ENCODE peak calls at places on chromosomes 1 and 21, in six cellular contexts. X is neuronal stem cell, V is mesendoderm, E is mesenchymal stem cell, F is IMR-90, B is H1. U is an unnamed sample.

GRCh38 chr1:221565718-221566117 is 176.2 kb downstream of the DUSP10 start:
- DNase-seq in X (no peak), V (no peak), E (no peak), F (no peak), B (no peak), U (no peak)

GRCh38 chr1:10909697-10910489 is 102.6 kb upstream of the TARDBP start:
- DNase-seq in X (no peak), V (peak; percentile 74), E (no peak), F (no peak), B (peak; percentile 95), U (peak; percentile 80)

GRCh38 chr1:155017021-155017945 is 14.7 kb downstream of the ZBTB7B start:
- DNase-seq in X (peak; percentile 87), V (peak; percentile 99), E (peak; percentile 89), F (peak; percentile 83), B (peak; percentile 92), U (peak; percentile 94)

GRCh38 chr1:243930822-243931671 is 81.0 kb upstream of the AKT3 start:
- DNase-seq in X (peak; percentile 81), V (peak; percentile 86), E (peak; percentile 34), F (no peak), B (peak; percentile 63), U (peak; percentile 57)

GRCh38 chr1:43252225-43252624 is 17.6 kb upstream of the TMEM125 start:
- DNase-seq in X (no peak), V (no peak), E (no peak), F (no peak), B (no peak), U (no peak)

GRCh38 chr1:26874896-26875295 is 11.9 kb downstream of the SFN start:
- DNase-seq in X (peak; percentile 73), V (peak; percentile 58), E (no peak), F (no peak), B (no peak), U (no peak)

GRCh38 chr21:35683620-35684019 is 376.7 kb downstream of the SETD4 start:
- DNase-seq in X (no peak), V (no peak), E (no peak), F (no peak), B (no peak), U (no peak)

GRCh38 chr1:36924282-36924791 is 110.0 kb downstream of the GRIK3 start:
- DNase-seq in X (peak; percentile 93), V (peak; percentile 86), E (no peak), F (peak; percentile 18), B (peak; percentile 94), U (peak; percentile 84)

GRCh38 chr1:47624531-47624930 is 186.7 kb downstream of the FOXD2 start:
- DNase-seq in X (no peak), V (peak; percentile 86), E (no peak), F (no peak), B (peak; percentile 55), U (peak; percentile 81)

GRCh38 chr1:158952416-158952815 is 21.1 kb downstream of the PYHIN1 start:
- DNase-seq in X (no peak), V (no peak), E (no peak), F (no peak), B (no peak), U (no peak)

GRCh38 chr21:35102488-35103407 is 53.6 kb upstream of the RUNX1 start:
- DNase-seq in X (no peak), V (no peak), E (peak; percentile 75), F (peak; percentile 33), B (no peak), U (no peak)

GRCh38 chr1:111463029-111463683 is 10.6 kb upstream of the C1orf162 start:
- DNase-seq in X (no peak), V (no peak), E (peak; percentile 55), F (peak; percentile 84), B (no peak), U (no peak)

GRCh38 chr1:243264718-243265117 is 8.9 kb downstream of the SDCCAG8 start:
- DNase-seq in X (no peak), V (peak; percentile 54), E (peak; percentile 95), F (peak; percentile 91), B (no peak), U (no peak)

GRCh38 chr1:9009438-9010366 is 16.5 kb downstream of the SLC2A7 start:
- DNase-seq in X (no peak), V (peak; percentile 88), E (peak; percentile 49), F (peak; percentile 28), B (peak; percentile 93), U (peak; percentile 92)

GRCh38 chr1:202967684-202968281 is 726 bp upstream of the CYB5R1 start:
- DNase-seq in X (no peak), V (peak; percentile 21), E (no peak), F (no peak), B (no peak), U (no peak)

GRCh38 chr1:223678841-223679240 is 13.3 kb upstream of the CAPN8 start:
- DNase-seq in X (no peak), V (no peak), E (no peak), F (no peak), B (no peak), U (no peak)

GRCh38 chr1:183218039-183218618 is 32.1 kb downstream of the LAMC2 start:
- DNase-seq in X (no peak), V (no peak), E (no peak), F (peak; percentile 11), B (no peak), U (no peak)

GRCh38 chr1:183180213-183180612 is 5.9 kb upstream of the LAMC2 start:
- DNase-seq in X (no peak), V (no peak), E (peak; percentile 63), F (peak; percentile 85), B (no peak), U (no peak)

GRCh38 chr1:94602802-94603625 is 61.5 kb upstream of the F3 start:
- DNase-seq in X (no peak), V (no peak), E (peak; percentile 91), F (peak; percentile 68), B (no peak), U (no peak)

GRCh38 chr1:66730462-66730861 is 21.8 kb upstream of the DYNLT5 start:
- DNase-seq in X (no peak), V (no peak), E (no peak), F (no peak), B (no peak), U (peak; percentile 50)

GRCh38 chr1:66723985-66724384 is 28.3 kb upstream of the DYNLT5 start:
- DNase-seq in X (no peak), V (no peak), E (no peak), F (peak; percentile 72), B (no peak), U (no peak)

GRCh38 chr1:66728021-66728420 is 24.2 kb upstream of the DYNLT5 start:
- DNase-seq in X (no peak), V (no peak), E (peak; percentile 13), F (peak; percentile 53), B (no peak), U (no peak)

GRCh38 chr1:66729130-66729922 is 22.9 kb upstream of the DYNLT5 start:
- DNase-seq in X (no peak), V (no peak), E (no peak), F (no peak), B (no peak), U (no peak)

DNA sequence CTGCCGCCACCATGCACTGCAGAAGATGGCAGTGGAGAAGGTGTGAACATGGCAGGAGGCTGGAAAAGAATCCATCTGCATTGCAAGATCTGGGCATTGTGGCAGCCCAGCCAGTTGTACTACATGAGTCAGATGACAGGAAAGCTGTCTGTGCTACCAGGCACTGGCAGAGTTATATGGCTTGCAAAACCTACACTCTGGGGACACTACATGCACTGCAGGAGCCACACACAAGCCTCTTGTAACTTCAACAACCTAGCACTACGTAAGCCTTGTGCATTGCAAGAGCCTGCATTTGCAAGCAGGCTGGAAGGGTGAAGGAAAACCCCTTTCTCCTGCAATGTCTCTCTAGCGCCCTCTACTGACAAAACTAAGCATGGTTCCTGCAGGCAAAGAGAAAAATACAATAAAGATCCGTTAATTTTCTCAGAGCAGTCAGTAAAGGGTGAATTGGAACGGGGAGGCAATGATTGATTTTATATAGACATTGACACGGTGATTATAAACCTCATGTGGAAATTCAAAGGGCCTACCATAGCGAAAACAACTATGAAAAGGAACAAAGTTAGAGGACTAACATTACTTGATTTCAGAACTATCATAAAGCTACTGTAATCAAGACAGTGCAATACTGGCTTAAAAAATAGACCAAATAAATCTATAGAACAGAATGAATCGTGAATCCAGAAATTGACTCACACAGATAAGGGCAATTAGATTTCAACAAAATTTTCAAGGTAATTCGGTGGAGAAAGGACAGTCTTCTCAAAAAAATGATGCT is 26.2 kb upstream of the DYNLT5 start:
- DNase-seq in X (peak; percentile 66), V (peak; percentile 82), E (peak; percentile 90), F (peak; percentile 81), B (peak; percentile 68), U (peak; percentile 72)
- H3K23ac ChIP-seq in X (peak overlapping the region; percentile 8), V (no peak overlapping the region), E (no peak overlapping the region), F (no peak overlapping the region), B (no peak overlapping the region), U (no peak overlapping the region)

GRCh38 chr1:214004795-214005194 is 17.0 kb downstream of the PROX1 start:
- DNase-seq in X (no peak), V (no peak), E (no peak), F (no peak), B (no peak), U (no peak)
- H3K23ac ChIP-seq in X (no peak overlapping the region), V (no peak overlapping the region), E (no peak overlapping the region), F (no peak overlapping the region), B (no peak overlapping the region), U (no peak overlapping the region)

GRCh38 chr1:34165422-34165921 is 442 bp upstream of the CSMD2 start:
- DNase-seq in X (no peak), V (peak; percentile 81), E (no peak), F (no peak), B (peak; percentile 59), U (peak; percentile 51)
- H3K23ac ChIP-seq in X (no peak overlapping the region), V (peak overlapping the region; percentile 36), E (no peak overlapping the region), F (no peak overlapping the region), B (no peak overlapping the region), U (no peak overlapping the region)

GRCh38 chr1:167711797-167712196 is 10.0 kb upstream of the MPZL1 start:
- DNase-seq in X (no peak), V (no peak), E (no peak), F (no peak), B (no peak), U (no peak)

GRCh38 chr1:167714851-167715652 is 6.7 kb upstream of the MPZL1 start:
- DNase-seq in X (peak; percentile 93), V (peak; percentile 88), E (peak; percentile 93), F (peak; percentile 83), B (peak; percentile 95), U (peak; percentile 85)

GRCh38 chr1:167714098-167714850 is 7.5 kb upstream of the MPZL1 start:
- DNase-seq in X (peak; percentile 93), V (peak; percentile 89), E (peak; percentile 88), F (no peak), B (peak; percentile 99), U (peak; percentile 86)

GRCh38 chr1:167715653-167716302 is 6.0 kb upstream of the MPZL1 start:
- DNase-seq in X (no peak), V (no peak), E (no peak), F (peak; percentile 10), B (no peak), U (no peak)

DNA sequence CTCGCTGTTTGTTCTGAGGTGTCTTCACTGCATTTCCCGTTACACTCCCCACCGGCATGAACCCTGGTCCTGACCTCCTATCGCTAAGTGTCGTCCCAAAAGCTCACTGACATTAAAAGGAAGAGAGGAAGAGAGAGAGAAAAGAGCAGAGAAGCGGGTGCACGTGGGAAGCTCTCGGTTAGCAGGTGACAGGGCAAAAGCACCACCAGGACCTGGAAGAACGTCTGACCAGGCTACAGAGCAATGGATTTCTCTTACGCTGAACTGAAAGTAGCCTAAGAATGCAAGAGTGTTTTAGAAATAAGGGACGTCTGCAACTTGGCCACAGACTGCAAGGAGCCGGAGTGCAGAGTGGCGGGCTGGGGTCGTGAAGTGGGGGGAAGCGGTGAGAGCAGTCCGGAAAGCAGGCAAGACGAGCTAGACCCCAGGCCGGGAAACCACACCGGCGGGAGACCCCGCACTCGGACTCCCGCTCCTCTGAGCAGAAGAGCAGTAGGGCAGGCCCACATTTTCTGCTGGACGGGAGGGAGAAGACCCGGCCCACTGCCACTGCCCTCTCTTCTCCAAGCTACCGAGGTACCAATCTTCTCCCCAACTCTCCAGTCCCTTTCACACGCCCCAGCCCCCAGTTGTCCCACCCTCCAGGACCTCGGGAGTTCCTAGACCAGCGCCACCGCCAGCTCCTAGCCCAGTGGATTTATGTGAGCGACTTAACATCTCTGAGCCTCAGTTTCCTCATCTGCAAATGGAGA is 8.3 kb upstream of the MPZL1 start:
- DNase-seq in X (peak; percentile 32), V (peak; percentile 62), E (peak; percentile 54), F (peak; percentile 24), B (peak; percentile 79), U (peak; percentile 59)
- H3K23ac ChIP-seq in X (no peak overlapping the region), V (no peak overlapping the region), E (no peak overlapping the region), F (peak overlapping the region; percentile 19), B (no peak overlapping the region), U (no peak overlapping the region)

U was measured in H9.